ENCODE peak calls at places on chromosome 1, in five cellular contexts. X is Panc1, A is GM12878, T is sigmoid colon, S is stomach. Y is an unnamed sample.

GRCh38 chr1:64323054-64323453 is 119.6 kb downstream of the UBE2U start:
- DNase-seq in X (no peak), A (no peak), T (no peak), S (no peak), Y (no peak)

GRCh38 chr1:231062500-231063270 is 22.6 kb upstream of the FAM89A start:
- DNase-seq in X (no peak), A (no peak), T (no peak), S (no peak), Y (no peak)

GRCh38 chr1:55640708-55641473 is 425.7 kb upstream of the USP24 start:
- DNase-seq in X (no peak), A (peak; percentile 2), T (peak; percentile 86), S (peak; percentile 72), Y (peak; percentile 76)

GRCh38 chr1:88276158-88276557 is 407.9 kb upstream of the PKN2 start:
- DNase-seq in X (no peak), A (no peak), T (no peak), S (no peak), Y (no peak)

GRCh38 chr1:165629848-165630628 is 996 bp upstream of the MGST3 start:
- DNase-seq in X (no peak), A (no peak), T (no peak), S (no peak), Y (no peak)

GRCh38 chr1:22563671-22564612 is 653 bp downstream of the EPHA8 start:
- DNase-seq in X (no peak), A (no peak), T (no peak), S (no peak), Y (no peak)

GRCh38 chr1:235043234-235043633 is 85.4 kb downstream of the TOMM20 start:
- DNase-seq in X (no peak), A (no peak), T (no peak), S (no peak), Y (no peak)

GRCh38 chr1:170881268-170882265 is 53.8 kb upstream of the MROH9 start:
- DNase-seq in X (peak; percentile 12), A (peak; percentile 23), T (no peak), S (no peak), Y (no peak)

GRCh38 chr1:146036241-146036989 is 14.9 kb upstream of the HJV start:
- DNase-seq in X (peak; percentile 78), A (peak; percentile 36), T (no peak), S (no peak), Y (no peak)

GRCh38 chr1:86423873-86424272 is at the start of gene CLCA2:
- DNase-seq in X (no peak), A (no peak), T (no peak), S (no peak), Y (no peak)

DNA sequence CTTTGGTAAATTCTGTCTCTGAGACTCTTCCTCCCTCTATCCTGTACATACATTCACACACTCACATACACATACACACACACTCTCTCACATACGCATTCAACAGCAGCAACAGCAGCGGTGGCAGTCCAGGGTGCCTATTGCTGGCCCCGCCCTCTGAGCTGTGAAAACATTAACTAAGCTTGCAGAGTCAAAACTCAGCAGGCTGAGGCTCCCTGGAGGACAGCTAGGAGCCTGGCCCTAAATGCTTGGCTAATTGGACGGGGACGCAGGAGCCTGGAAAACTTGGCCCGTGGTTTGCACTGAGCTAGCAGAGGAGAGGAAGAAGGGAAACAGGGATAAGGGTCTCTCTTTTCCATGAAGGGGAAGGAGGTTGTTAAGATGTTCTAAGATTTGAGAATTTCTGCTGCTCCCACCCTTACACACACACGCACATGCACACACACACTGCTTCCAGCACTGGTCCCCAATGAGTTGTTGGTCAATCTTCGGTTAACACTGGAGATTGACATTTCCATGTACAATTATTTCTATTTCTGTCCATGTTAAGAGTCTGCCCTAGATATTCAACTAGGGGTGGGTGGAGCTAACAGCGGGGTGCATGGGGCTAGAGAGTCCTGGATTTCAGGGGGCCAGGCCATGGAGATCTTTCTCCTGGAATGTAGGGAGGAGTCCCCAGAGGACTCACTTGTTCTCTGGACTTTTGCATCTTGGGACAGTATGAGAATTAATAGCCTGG is 94.2 kb downstream of the PLXNA2 start:
- DNase-seq in X (no peak), A (no peak), T (peak; percentile 64), S (peak; percentile 66), Y (no peak)
- TF ChIP-seq POLR2AphosphoS5 in X (no peak), A (no peak), T (no peak), S (no peak), Y (no peak)

DNA sequence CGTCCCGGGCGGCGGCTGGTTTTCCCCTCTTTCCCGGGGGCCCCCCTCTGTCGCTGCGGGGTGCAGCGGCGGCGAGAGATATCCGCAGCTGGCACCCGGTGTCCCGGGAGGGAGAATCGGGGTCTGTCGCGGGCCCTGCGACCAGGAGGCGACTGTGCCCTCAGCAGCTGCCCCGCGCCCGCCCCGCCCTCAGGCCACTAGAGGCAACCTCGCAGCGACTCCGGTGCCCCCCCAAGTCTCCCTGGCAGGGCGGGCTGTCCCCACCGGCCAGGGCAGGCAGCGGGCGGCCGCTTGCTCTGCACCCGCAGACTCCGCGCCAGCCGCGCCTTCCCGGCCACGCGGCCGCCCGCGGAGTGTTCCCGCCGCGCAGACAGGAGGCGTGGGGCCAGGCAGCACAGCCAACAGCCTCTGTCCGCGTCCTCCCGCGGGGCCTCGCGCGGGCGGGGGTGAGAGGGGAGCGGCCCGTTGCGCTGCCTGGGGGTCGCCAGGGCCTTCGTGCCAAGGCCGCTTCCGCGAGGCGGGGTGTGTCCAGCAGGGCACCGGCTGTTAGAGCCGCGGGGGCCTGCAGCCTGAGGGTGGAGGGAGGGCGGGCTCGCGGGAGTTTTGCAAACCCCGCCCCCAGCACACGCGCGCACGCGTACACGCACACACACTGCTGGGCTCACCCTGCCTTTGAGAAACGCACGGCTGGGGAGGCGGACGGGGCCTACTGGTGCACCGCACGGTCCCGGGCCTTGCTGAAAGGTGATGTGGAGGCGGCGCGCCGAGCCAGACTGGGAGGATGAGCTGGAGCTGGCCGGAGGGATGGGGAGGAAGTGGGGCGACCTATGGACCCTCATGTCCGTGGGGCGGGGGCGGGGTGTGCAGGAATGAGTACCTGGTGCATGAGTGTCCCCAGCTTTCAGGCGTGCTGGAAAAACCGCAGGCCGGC is 41.4 kb downstream of the KIAA1614 start:
- DNase-seq in X (no peak), A (peak; percentile 9), T (peak; percentile 90), S (peak; percentile 66), Y (peak; percentile 87)
- H3K4me3 ChIP-seq in X (peak overlapping the region; percentile 50), A (peak overlapping the region; percentile 64), T (peak overlapping the region; percentile 62), S (peak overlapping the region; percentile 61), Y (peak overlapping the region; percentile 58)

DNA sequence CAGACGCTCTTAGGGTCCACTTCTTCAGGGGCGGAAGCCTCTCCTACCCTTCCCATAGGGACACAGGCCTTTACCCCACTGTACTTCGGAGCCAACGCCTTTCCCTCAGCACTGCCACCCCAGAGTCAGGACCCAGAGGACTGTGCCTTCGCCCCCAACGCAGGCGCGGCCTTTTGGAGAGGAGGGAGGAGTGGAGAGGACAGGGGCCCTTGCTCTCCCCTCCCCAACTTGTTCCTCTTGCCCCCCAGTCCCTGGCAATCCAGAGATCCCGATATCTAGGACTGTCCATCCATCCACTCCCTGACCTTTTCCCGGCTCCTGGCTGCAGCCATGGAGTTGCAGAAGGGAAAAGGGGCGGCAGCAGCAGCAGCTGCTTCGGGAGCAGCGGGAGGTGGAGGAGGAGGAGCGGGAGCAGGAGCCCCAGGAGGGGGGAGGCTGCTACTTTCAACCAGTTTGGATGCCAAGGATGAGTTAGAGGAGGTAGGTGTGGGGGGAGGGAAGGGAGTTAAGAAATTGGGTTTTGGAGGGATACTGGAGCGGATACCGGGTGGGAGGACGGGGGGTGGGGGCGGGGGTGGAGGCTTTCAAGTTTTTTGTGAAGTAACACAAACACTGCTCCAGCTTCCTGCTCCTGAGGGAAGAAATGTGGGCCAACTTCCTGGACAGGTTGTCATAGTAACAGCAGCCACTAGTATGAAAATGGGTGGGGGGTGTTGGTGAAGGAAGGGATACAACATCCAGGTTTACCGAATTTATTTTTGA is 636 bp downstream of the INTS3 start:
- DNase-seq in X (no peak), A (no peak), T (peak; percentile 86), S (no peak), Y (peak; percentile 88)
- TF ChIP-seq POLR2AphosphoS5 in X (no peak), A (no peak), T (no peak), S (no peak), Y (no peak)

GRCh38 chr1:178541396-178541795 is 28.5 kb downstream of the TEX35 start:
- DNase-seq in X (no peak), A (no peak), T (no peak), S (no peak), Y (peak; percentile 69)

GRCh38 chr1:178542554-178543290 is 29.8 kb downstream of the TEX35 start:
- DNase-seq in X (no peak), A (peak; percentile 52), T (peak; percentile 94), S (peak; percentile 92), Y (peak; percentile 97)

GRCh38 chr1:178541829-178542553 is 29.1 kb downstream of the TEX35 start:
- DNase-seq in X (no peak), A (no peak), T (no peak), S (peak; percentile 65), Y (peak; percentile 89)

GRCh38 chr1:178544531-178544930 is 31.6 kb downstream of the TEX35 start:
- DNase-seq in X (no peak), A (no peak), T (no peak), S (no peak), Y (no peak)

GRCh38 chr1:178543291-178543609 is 30.3 kb downstream of the TEX35 start:
- DNase-seq in X (no peak), A (no peak), T (no peak), S (no peak), Y (no peak)
- H3K4me3 ChIP-seq in X (peak overlapping the region; percentile 89), A (peak overlapping the region; percentile 80), T (peak overlapping the region; percentile 90), S (peak overlapping the region; percentile 78), Y (peak overlapping the region; percentile 69)

GRCh38 chr1:107451735-107452134 is 310.9 kb downstream of the NTNG1 start:
- DNase-seq in X (no peak), A (peak; percentile 62), T (no peak), S (no peak), Y (no peak)

GRCh38 chr1:107454786-107455185 is 313.9 kb downstream of the NTNG1 start:
- DNase-seq in X (no peak), A (no peak), T (no peak), S (no peak), Y (no peak)

GRCh38 chr1:107449326-107449725 is 308.5 kb downstream of the NTNG1 start:
- DNase-seq in X (no peak), A (no peak), T (no peak), S (no peak), Y (no peak)

DNA sequence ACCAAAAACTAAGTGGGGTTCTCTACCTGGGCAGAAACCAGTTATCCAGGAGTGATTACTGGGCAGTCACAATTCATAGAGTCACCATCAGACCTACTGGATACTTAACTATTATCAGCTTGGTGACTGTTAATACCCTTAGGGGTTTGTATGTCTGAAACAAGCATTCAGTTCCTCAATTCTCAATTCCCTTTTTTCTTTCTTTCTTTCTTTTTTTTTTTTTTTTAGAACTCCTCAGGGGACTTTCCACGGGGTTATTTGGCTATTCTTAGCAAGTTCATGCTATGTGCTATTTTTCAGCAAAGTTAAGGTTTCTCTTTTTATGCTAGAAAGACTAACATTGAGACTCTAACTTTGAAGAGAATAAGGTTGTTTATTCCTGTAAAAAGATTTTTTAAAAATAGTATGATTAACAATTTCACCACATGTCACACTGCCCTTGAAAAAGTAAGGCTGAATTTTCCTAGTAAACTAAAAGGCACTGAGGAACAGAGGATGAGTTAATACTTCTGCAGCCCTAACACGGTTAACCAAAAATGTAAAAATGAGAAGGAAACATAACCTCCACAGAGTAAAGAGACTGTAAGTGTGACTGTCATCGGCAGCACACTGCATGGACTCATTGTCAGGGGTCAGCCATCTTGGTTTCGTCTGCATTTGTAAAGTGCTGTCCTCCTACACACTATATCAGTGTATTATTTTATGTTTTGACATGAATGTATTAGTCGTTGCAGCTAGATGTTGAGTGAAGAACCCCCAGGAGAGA is 310.2 kb downstream of the NTNG1 start:
- DNase-seq in X (no peak), A (peak; percentile 72), T (no peak), S (no peak), Y (no peak)
- TF ChIP-seq POLR2AphosphoS5 in X (no peak), A (peak; percentile 79), T (no peak), S (no peak), Y (no peak)